ENCODE peak calls at places on chromosomes 6 and 20, in seven cellular contexts. R is Calu3, H is SJSA1, X is H54, C is M059J, K is A673, U is Caco-2. E is an unnamed sample.
A peak's percentile ranks its signal among the peaks of the same experiment; 100 is the strongest.

GRCh38 chr20:12570371-12570770 is 438.4 kb upstream of the SPTLC3 start:
- DNase-seq in R (peak; percentile 12), H (no peak), X (no peak), C (peak; percentile 34), K (peak; percentile 84), U (peak; percentile 55), E (peak; percentile 13)

GRCh38 chr6:129638055-129639019 is 71.6 kb downstream of the ARHGAP18 start:
- DNase-seq in R (no peak), H (no peak), X (no peak), C (peak; percentile 43), K (peak; percentile 58), U (no peak), E (no peak)

GRCh38 chr20:57768519-57768918 is 58.7 kb upstream of the PMEPA1 start:
- DNase-seq in R (no peak), H (no peak), X (no peak), C (no peak), K (no peak), U (no peak), E (no peak)

GRCh38 chr20:45138451-45139300 is 14.4 kb upstream of the WFDC12 start:
- DNase-seq in R (peak; percentile 90), H (no peak), X (peak; percentile 35), C (peak; percentile 24), K (peak; percentile 60), U (peak; percentile 89), E (peak; percentile 81)

GRCh38 chr6:107115695-107116327 is 496 bp upstream of the BEND3 start:
- DNase-seq in R (peak; percentile 77), H (peak; percentile 55), X (peak; percentile 43), C (peak; percentile 59), K (peak; percentile 76), U (peak; percentile 80), E (peak; percentile 56)

GRCh38 chr6:25769983-25770382 is 15.4 kb downstream of the SLC17A4 start:
- DNase-seq in R (peak; percentile 64), H (no peak), X (no peak), C (peak; percentile 50), K (no peak), U (no peak), E (peak; percentile 49)

GRCh38 chr20:1377984-1378742 is 14.7 kb downstream of the FKBP1A start:
- DNase-seq in R (peak; percentile 32), H (no peak), X (peak; percentile 42), C (peak; percentile 97), K (no peak), U (no peak), E (peak; percentile 39)

GRCh38 chr6:86723729-86724128 is 213.6 kb upstream of the HTR1E start:
- DNase-seq in R (peak; percentile 24), H (peak; percentile 69), X (no peak), C (peak; percentile 10), K (no peak), U (peak; percentile 55), E (no peak)

GRCh38 chr6:139698526-139699182 is 324.2 kb upstream of the CITED2 start:
- DNase-seq in R (peak; percentile 19), H (no peak), X (no peak), C (no peak), K (no peak), U (peak; percentile 15), E (no peak)

GRCh38 chr6:75830959-75831885 is 82.2 kb downstream of the MYO6 start:
- DNase-seq in R (no peak), H (no peak), X (no peak), C (peak; percentile 63), K (peak; percentile 9), U (no peak), E (no peak)

GRCh38 chr20:61674051-61674450 is 391.6 kb downstream of the TAF4 start:
- DNase-seq in R (no peak), H (no peak), X (no peak), C (no peak), K (no peak), U (no peak), E (no peak)

GRCh38 chr6:13278991-13279390 is 49.3 kb downstream of the TBC1D7 start:
- DNase-seq in R (no peak), H (no peak), X (no peak), C (no peak), K (peak; percentile 46), U (no peak), E (no peak)

GRCh38 chr6:32607263-32607987 is 17.8 kb upstream of the HLA-DRB1 start:
- DNase-seq in R (no peak), H (no peak), X (no peak), C (no peak), K (no peak), U (no peak), E (no peak)

GRCh38 chr6:3228791-3229565 is 1.5 kb upstream of the TUBB2B start:
- DNase-seq in R (no peak), H (no peak), X (no peak), C (peak; percentile 45), K (peak; percentile 74), U (peak; percentile 42), E (no peak)

GRCh38 chr20:10986586-10986985 is 312.8 kb upstream of the JAG1 start:
- DNase-seq in R (no peak), H (peak; percentile 46), X (no peak), C (no peak), K (no peak), U (no peak), E (no peak)

GRCh38 chr20:38877483-38877882 is 48.7 kb upstream of the FAM83D start:
- DNase-seq in R (no peak), H (no peak), X (no peak), C (no peak), K (no peak), U (no peak), E (no peak)

GRCh38 chr6:47209632-47210031 is 100.1 kb downstream of the TNFRSF21 start:
- DNase-seq in R (no peak), H (no peak), X (no peak), C (peak; percentile 36), K (no peak), U (no peak), E (no peak)

GRCh38 chr6:42375007-42375635 is 76.6 kb downstream of the TRERF1 start:
- DNase-seq in R (no peak), H (no peak), X (no peak), C (no peak), K (no peak), U (no peak), E (no peak)

GRCh38 chr20:38209054-38209675 is 44.1 kb upstream of the TGM2 start:
- DNase-seq in R (no peak), H (no peak), X (no peak), C (no peak), K (no peak), U (no peak), E (no peak)

E was measured in LoVo.